ENCODE peak calls at places on chromosomes 16 and 17, in seven cellular contexts. D is GM12865, H is kidney, A is MCF 10A, V is A549, W is upper lobe of right lung, R is endothelial cell. Q is an unnamed sample.

GRCh38 chr17:7238418-7239090 is 703 bp downstream of the PHF23 start:
- DNase-seq in D (peak; percentile 64), H (peak; percentile 84), A (no peak), V (peak; percentile 65), W (peak; percentile 73), R (no peak), Q (no peak)

GRCh38 chr17:74749262-74750038 is 1.0 kb downstream of the NHERF1 start:
- DNase-seq in D (no peak), H (peak; percentile 86), A (no peak), V (no peak), W (peak; percentile 73), R (no peak), Q (no peak)

GRCh38 chr16:72013389-72013788 is 4.8 kb downstream of the DHODH start:
- DNase-seq in D (no peak), H (peak; percentile 88), A (peak; percentile 95), V (no peak), W (peak; percentile 72), R (no peak), Q (no peak)

GRCh38 chr17:42900460-42901331 is at the start of gene G6PC1:
- DNase-seq in D (no peak), H (no peak), A (no peak), V (no peak), W (no peak), R (no peak), Q (no peak)

GRCh38 chr16:85309656-85310587 is 197.7 kb upstream of the CIBAR2 start:
- DNase-seq in D (peak; percentile 22), H (no peak), A (no peak), V (no peak), W (peak; percentile 82), R (no peak), Q (no peak)

GRCh38 chr16:57041182-57042156 is 50.9 kb upstream of the CPNE2 start:
- DNase-seq in D (peak; percentile 89), H (no peak), A (no peak), V (no peak), W (no peak), R (no peak), Q (peak; percentile 70)

GRCh38 chr16:86714166-86714565 is 135.8 kb downstream of the FOXL1 start:
- DNase-seq in D (no peak), H (no peak), A (peak; percentile 31), V (no peak), W (no peak), R (no peak), Q (no peak)

GRCh38 chr17:64506576-64507417 is at the start of gene CEP95:
- DNase-seq in D (no peak), H (peak; percentile 99), A (peak; percentile 96), V (no peak), W (peak; percentile 98), R (peak; percentile 88), Q (peak; percentile 94)

GRCh38 chr17:79952265-79952877 is 83.3 kb downstream of the TBC1D16 start:
- DNase-seq in D (no peak), H (peak; percentile 74), A (no peak), V (no peak), W (peak; percentile 61), R (no peak), Q (no peak)

GRCh38 chr17:71633391-71633849 is 487.4 kb upstream of the SOX9 start:
- DNase-seq in D (no peak), H (no peak), A (peak; percentile 83), V (peak; percentile 8), W (no peak), R (no peak), Q (no peak)

GRCh38 chr17:7414837-7415236 is 5.3 kb upstream of the SPEM1 start:
- DNase-seq in D (no peak), H (no peak), A (no peak), V (no peak), W (no peak), R (no peak), Q (no peak)

GRCh38 chr17:82933006-82933310 is 93.1 kb upstream of the ZNF750 start:
- DNase-seq in D (no peak), H (peak; percentile 69), A (no peak), V (no peak), W (peak; percentile 41), R (no peak), Q (no peak)

GRCh38 chr17:7060165-7060890 is 16.4 kb upstream of the SLC16A11 start:
- DNase-seq in D (no peak), H (no peak), A (peak; percentile 90), V (peak; percentile 98), W (no peak), R (no peak), Q (no peak)

GRCh38 chr16:69035375-69035774 is 70.1 kb upstream of the HAS3 start:
- DNase-seq in D (no peak), H (no peak), A (no peak), V (no peak), W (no peak), R (no peak), Q (no peak)

GRCh38 chr16:86679490-86679889 is 101.1 kb downstream of the FOXL1 start:
- DNase-seq in D (no peak), H (no peak), A (peak; percentile 34), V (no peak), W (no peak), R (no peak), Q (no peak)

GRCh38 chr17:21218101-21218500 is 4.1 kb upstream of the TMEM11 start:
- DNase-seq in D (no peak), H (no peak), A (no peak), V (no peak), W (no peak), R (no peak), Q (no peak)

GRCh38 chr17:43550754-43551153 is 4.6 kb upstream of the ETV4 start:
- DNase-seq in D (no peak), H (no peak), A (no peak), V (no peak), W (no peak), R (no peak), Q (no peak)

GRCh38 chr17:56678249-56679144 is 85.0 kb downstream of the NOG start:
- DNase-seq in D (no peak), H (no peak), A (no peak), V (no peak), W (no peak), R (no peak), Q (no peak)

GRCh38 chr16:57754354-57755060 is 18.9 kb downstream of the KATNB1 start:
- DNase-seq in D (no peak), H (no peak), A (no peak), V (no peak), W (no peak), R (no peak), Q (no peak)

GRCh38 chr16:11125936-11126335 is 130.1 kb downstream of the SOCS1 start:
- DNase-seq in D (no peak), H (no peak), A (no peak), V (no peak), W (no peak), R (no peak), Q (no peak)

GRCh38 chr17:35788504-35788998 is 6.9 kb downstream of the MMP28 start:
- DNase-seq in D (no peak), H (no peak), A (peak; percentile 95), V (peak; percentile 91), W (no peak), R (no peak), Q (no peak)

DNA sequence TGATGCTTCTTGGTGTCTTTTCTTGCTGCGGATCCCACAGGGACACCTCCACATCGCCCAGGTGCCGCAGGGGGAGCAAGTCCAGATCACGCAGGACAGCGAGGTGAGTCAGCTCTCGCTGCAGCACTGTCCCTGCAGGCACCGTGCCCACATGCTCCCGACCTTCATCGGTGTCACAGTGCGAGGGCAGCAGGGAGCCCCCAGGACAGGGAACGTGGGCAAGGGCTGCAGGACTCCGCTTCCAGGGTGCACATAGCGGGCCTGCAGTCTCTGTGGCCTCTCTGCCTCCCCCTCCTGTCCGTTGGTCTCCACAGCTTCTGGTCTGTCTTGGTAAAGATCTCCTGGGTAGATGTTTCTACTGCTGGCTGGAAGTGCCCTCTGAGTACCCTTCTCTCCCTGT is 84.1 kb downstream of the BANP start:
- DNase-seq in D (no peak), H (peak; percentile 60), A (no peak), V (no peak), W (no peak), R (no peak), Q (no peak)
- TF ChIP-seq CTCF in D (no peak), H (no peak), A (no peak), V (no peak), W (no peak), R (no peak), Q (no peak)

GRCh38 chr16:50373345-50373701 is 4.5 kb upstream of the BRD7 start:
- DNase-seq in D (no peak), H (no peak), A (no peak), V (no peak), W (no peak), R (no peak), Q (no peak)

GRCh38 chr16:50371036-50371716 is 2.4 kb upstream of the BRD7 start:
- DNase-seq in D (no peak), H (no peak), A (no peak), V (no peak), W (no peak), R (no peak), Q (no peak)

GRCh38 chr16:50372611-50373344 is 4.0 kb upstream of the BRD7 start:
- DNase-seq in D (no peak), H (no peak), A (no peak), V (no peak), W (no peak), R (no peak), Q (no peak)

GRCh38 chr16:50373780-50374179 is 5.0 kb upstream of the BRD7 start:
- DNase-seq in D (no peak), H (no peak), A (no peak), V (no peak), W (no peak), R (no peak), Q (no peak)

DNA sequence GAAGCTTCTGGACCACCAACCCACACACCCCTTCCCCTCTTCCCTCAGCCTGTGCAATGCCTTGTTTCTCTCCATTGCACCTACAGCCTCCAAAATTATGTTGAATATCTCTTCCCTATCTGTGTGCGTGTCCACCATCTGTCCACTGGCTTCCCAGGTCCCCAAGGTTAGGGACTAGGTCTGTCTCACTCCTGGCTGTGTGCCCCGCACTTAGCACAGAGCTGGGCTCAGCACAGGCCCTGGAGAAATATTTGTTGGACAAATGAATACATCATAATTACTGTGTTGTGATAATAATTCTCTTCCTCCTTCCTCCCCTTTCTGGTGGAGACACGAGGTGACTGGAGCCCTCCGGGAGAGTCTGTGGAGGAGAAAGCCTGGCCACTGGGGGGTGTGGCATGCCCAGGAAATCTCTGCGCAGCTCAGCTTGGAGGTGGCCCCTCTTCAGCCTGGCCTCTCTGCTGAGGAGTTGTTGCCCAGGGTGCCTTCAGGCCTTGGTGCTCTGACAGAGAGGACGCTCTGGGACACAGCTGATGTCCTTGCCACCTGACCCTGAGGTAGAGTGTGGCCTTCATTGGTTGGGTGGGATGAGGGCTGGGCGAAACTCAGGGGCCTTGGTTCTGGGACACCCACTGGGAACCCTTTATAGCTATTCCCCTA is 3.3 kb upstream of the BRD7 start:
- DNase-seq in D (peak; percentile 18), H (no peak), A (no peak), V (no peak), W (no peak), R (no peak), Q (no peak)
- TF ChIP-seq CTCF in D (peak; percentile 3), H (no peak), A (no peak), V (no peak), W (no peak), R (no peak), Q (no peak)

GRCh38 chr16:66924527-66925321 is 611 bp downstream of the RRAD start:
- DNase-seq in D (peak; percentile 45), H (no peak), A (no peak), V (peak; percentile 81), W (peak; percentile 77), R (peak; percentile 69), Q (peak; percentile 83)
- TF ChIP-seq CTCF in D (peak; percentile 58), H (peak; percentile 26), A (no peak), V (peak; percentile 56), W (peak; percentile 28), R (peak; percentile 49), Q (peak; percentile 60)

GRCh38 chr17:4362141-4362540 is 4.3 kb downstream of the UBE2G1 start:
- DNase-seq in D (no peak), H (no peak), A (peak; percentile 20), V (no peak), W (no peak), R (no peak), Q (no peak)
- TF ChIP-seq CTCF in D (no peak), H (no peak), A (no peak), V (peak; percentile 42), W (no peak), R (no peak), Q (peak; percentile 15)